ENCODE peak calls at places on chromosomes 6 and 20, in seven cellular contexts. One of them, this sample, is unnamed.

GRCh38 chr6:152698692-152699091 is 995 bp downstream of the MYCT1 start:
- DNase-seq in HepG2: no peak
- DNase-seq in stomach: no peak
- DNase-seq in K562: no peak
- DNase-seq in H1: no peak
- DNase-seq in A549: no peak
- DNase-seq in ovary: no peak
- DNase-seq in this sample: no peak

GRCh38 chr20:44918761-44919160 is 8.9 kb downstream of the PABPC1L start:
- DNase-seq in H1: no peak
- DNase-seq in HepG2: no peak
- DNase-seq in stomach: no peak
- DNase-seq in ovary: no peak
- DNase-seq in K562: no peak
- DNase-seq in A549: no peak
- DNase-seq in this sample: no peak

GRCh38 chr20:46088409-46089075 is 1.2 kb downstream of the NCOA5 start:
- DNase-seq in ovary: no peak
- DNase-seq in stomach: no peak
- DNase-seq in K562: no peak
- DNase-seq in H1: no peak
- DNase-seq in HepG2: peak
- DNase-seq in A549: peak
- DNase-seq in this sample: no peak

GRCh38 chr6:142893088-142893487 is 51.9 kb downstream of the HIVEP2 start:
- DNase-seq in ovary: no peak
- DNase-seq in H1: no peak
- DNase-seq in A549: no peak
- DNase-seq in stomach: no peak
- DNase-seq in HepG2: no peak
- DNase-seq in K562: no peak
- DNase-seq in this sample: no peak

GRCh38 chr6:108751851-108752732 is 96.1 kb upstream of the ARMC2 start:
- DNase-seq in ovary: peak
- DNase-seq in K562: no peak
- DNase-seq in stomach: no peak
- DNase-seq in A549: no peak
- DNase-seq in HepG2: no peak
- DNase-seq in H1: no peak
- DNase-seq in this sample: no peak

GRCh38 chr6:13354331-13355042 is 26.1 kb upstream of the TBC1D7 start:
- DNase-seq in ovary: no peak
- DNase-seq in K562: peak
- DNase-seq in stomach: no peak
- DNase-seq in HepG2: no peak
- DNase-seq in H1: no peak
- DNase-seq in A549: no peak
- DNase-seq in this sample: no peak

GRCh38 chr6:15148356-15149058 is 97.4 kb upstream of the JARID2 start:
- DNase-seq in ovary: no peak
- DNase-seq in H1: no peak
- DNase-seq in A549: peak
- DNase-seq in K562: no peak
- DNase-seq in stomach: no peak
- DNase-seq in HepG2: peak
- DNase-seq in this sample: no peak

GRCh38 chr6:2244261-2245102 is 923 bp downstream of the GMDS start:
- DNase-seq in K562: no peak
- DNase-seq in stomach: peak
- DNase-seq in HepG2: peak
- DNase-seq in ovary: no peak
- DNase-seq in A549: no peak
- DNase-seq in H1: no peak
- DNase-seq in this sample: no peak

GRCh38 chr6:107708435-107708834 is 115.7 kb downstream of the SCML4 start:
- DNase-seq in HepG2: no peak
- DNase-seq in A549: no peak
- DNase-seq in ovary: no peak
- DNase-seq in stomach: no peak
- DNase-seq in H1: no peak
- DNase-seq in K562: no peak
- DNase-seq in this sample: no peak

GRCh38 chr6:45900808-45901752 is 114.6 kb downstream of the CLIC5 start:
- DNase-seq in A549: no peak
- DNase-seq in H1: peak
- DNase-seq in stomach: no peak
- DNase-seq in ovary: no peak
- DNase-seq in K562: no peak
- DNase-seq in HepG2: no peak
- DNase-seq in this sample: no peak

GRCh38 chr6:150025201-150025917 is at the start of gene RAET1L:
- DNase-seq in H1: no peak
- DNase-seq in K562: no peak
- DNase-seq in HepG2: no peak
- DNase-seq in stomach: peak
- DNase-seq in A549: peak
- DNase-seq in ovary: no peak
- DNase-seq in this sample: no peak

DNA sequence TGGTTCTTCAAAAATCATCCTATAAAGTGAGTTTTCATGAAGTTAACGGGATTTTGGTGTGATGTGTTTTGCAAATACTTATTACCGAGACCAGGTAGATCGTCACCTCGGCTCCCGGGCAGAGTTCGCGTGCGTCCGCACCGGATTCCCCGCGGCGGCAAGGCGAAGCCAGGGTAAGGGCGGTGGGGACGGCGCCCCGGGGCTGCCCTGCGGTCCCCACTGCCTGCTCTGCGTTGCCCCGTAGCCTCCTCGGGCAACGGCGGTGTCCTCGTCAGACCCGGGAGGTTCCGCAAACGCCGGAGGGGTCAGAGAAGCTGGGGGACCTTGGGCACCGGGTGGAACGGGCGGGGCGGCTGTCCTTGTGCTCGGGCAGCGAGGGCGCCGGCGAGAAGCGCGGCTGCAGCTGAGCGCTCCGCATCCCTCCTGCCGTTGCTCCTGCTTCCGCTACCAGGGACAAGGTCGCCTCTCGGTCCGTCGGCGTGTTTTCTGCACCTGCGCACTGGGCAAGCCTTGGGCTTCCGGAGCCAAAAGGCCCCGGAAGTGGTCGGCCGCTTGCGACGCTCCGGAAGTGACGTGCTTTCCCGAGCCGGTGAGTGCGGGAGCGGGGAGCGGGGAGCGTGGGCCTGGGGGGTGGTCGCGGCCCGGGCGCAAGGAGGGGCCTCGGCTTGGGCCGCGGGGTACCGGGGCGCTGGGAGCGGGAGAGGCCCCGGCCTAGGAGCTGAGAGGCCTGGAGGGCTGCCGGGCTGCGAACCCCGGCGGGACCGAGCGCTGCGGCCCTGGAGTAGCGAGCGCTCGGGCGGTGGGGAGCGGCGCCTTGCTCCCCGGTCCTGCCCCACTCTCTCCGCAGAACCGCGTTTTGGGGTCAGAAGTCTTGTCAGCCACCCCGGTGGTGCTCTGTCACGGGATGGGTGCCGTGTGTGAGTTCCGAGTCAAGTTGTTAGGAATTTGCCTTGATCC is at the start of gene MTG2:
- DNase-seq in ovary: peak
- DNase-seq in A549: peak
- DNase-seq in stomach: peak
- DNase-seq in K562: peak
- DNase-seq in HepG2: peak
- DNase-seq in H1: peak
- DNase-seq in this sample: peak
- TF ChIP-seq CTCF in ovary: no peak
- TF ChIP-seq CTCF in A549: no peak
- TF ChIP-seq CTCF in stomach: peak
- TF ChIP-seq CTCF in K562: no peak
- TF ChIP-seq CTCF in HepG2: peak
- TF ChIP-seq CTCF in H1: no peak
- TF ChIP-seq CTCF in this sample: no peak

GRCh38 chr6:85459224-85459901 is 9.5 kb downstream of the NT5E start:
- DNase-seq in stomach: no peak
- DNase-seq in K562: no peak
- DNase-seq in ovary: no peak
- DNase-seq in H1: no peak
- DNase-seq in A549: no peak
- DNase-seq in HepG2: no peak
- DNase-seq in this sample: no peak
- TF ChIP-seq EP300 in stomach: no peak
- TF ChIP-seq EP300 in K562: no peak
- TF ChIP-seq EP300 in ovary: no peak
- TF ChIP-seq EP300 in H1: no peak
- TF ChIP-seq EP300 in A549: no peak
- TF ChIP-seq EP300 in HepG2: no peak
- TF ChIP-seq EP300 in this sample: no peak

DNA sequence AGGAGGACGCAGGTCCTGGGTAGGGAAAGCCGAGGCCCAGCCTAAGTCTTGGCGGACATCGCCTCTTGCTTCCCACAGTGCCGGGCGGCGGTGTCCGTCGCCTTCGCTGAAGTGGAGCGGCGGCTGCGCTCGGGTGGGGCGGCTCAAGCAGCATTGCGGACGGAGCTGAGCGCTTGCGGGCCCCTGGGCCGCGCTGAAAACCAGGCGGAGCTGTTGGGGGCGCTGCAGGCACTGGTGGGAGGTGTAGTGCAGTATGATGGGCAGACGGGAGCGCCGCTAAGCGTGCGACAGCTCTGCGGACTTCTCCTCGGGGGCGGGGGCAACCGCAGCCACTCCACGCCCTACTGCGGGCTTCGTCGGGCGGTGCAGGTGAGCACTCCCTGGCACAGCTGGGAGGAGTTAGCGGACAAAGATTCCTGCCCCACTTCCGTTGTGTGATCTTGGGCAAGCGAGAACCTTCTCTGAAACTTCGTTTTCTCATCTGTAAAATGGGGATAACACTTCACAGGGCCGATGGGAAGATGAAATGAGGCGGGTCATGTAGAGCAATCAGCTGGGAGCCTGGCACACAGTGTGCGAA is 4.3 kb downstream of the PRSS16 start:
- DNase-seq in K562: peak
- DNase-seq in ovary: peak
- DNase-seq in stomach: peak
- DNase-seq in A549: peak
- DNase-seq in H1: peak
- DNase-seq in HepG2: no peak
- DNase-seq in this sample: no peak
- TF ChIP-seq POLR2A in K562: peak
- TF ChIP-seq POLR2A in ovary: no peak
- TF ChIP-seq POLR2A in stomach: peak
- TF ChIP-seq POLR2A in A549: peak
- TF ChIP-seq POLR2A in H1: peak
- TF ChIP-seq POLR2A in HepG2: no peak
- TF ChIP-seq POLR2A in this sample: no peak

DNA sequence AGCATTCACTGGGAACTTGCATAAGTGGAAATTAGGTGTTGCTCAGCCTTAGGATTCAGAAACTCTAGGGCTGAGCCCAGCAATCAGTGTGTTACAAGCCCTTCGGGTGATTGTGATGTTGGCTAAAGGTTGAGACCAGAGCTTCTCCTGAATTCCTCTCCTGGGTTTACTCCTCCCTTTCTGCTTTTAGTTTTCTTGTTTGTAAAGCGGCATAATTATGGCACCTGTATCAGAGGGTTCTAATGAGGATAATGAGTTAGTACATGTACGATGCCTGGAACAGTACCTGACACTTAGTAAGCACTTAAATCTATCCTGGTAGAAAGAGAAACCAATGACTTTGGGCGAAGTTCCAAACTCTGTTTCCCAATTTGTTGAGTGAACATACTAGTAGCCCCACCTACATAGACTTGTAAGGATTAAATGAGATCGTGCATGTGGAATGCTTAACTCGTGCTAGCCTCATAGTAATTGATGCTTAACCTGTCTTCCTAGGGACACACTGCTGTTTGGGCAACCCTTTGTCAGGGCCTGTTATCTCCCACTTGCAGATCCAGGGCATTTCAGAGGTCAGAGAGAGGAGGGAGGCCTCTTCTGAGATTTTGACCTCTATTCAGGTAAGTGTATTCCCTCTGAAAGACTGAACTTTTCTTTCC is 937 bp upstream of the EZR start:
- DNase-seq in stomach: no peak
- DNase-seq in HepG2: no peak
- DNase-seq in ovary: no peak
- DNase-seq in H1: no peak
- DNase-seq in A549: no peak
- DNase-seq in K562: no peak
- DNase-seq in this sample: no peak
- TF ChIP-seq CTCF in stomach: no peak
- TF ChIP-seq CTCF in HepG2: no peak
- TF ChIP-seq CTCF in ovary: no peak
- TF ChIP-seq CTCF in H1: no peak
- TF ChIP-seq CTCF in A549: no peak
- TF ChIP-seq CTCF in K562: no peak
- TF ChIP-seq CTCF in this sample: no peak

DNA sequence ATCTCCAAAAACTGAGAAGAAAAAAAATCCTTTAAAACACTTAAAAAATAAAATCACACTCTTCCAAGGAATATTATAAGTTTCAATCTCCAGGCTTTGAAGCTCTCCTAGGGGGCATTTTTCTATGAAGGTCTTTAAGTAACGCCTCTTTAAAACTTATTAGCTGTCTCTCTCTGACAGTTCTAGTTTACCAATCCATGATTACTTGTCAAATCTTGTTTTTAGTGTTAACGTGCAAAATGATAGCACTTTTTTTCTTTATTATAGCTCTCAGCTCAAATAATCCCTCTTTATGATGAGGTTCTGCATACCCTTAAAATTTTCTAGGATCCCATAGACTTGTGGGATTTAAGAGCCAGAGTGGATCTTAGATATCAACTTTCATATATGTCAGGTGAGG is 369.0 kb downstream of the DOK5 start:
- DNase-seq in H1: no peak
- DNase-seq in ovary: no peak
- DNase-seq in stomach: no peak
- DNase-seq in A549: no peak
- DNase-seq in K562: no peak
- DNase-seq in HepG2: no peak
- DNase-seq in this sample: no peak
- TF ChIP-seq EP300 in H1: no peak
- TF ChIP-seq EP300 in ovary: no peak
- TF ChIP-seq EP300 in stomach: no peak
- TF ChIP-seq EP300 in A549: no peak
- TF ChIP-seq EP300 in K562: no peak
- TF ChIP-seq EP300 in HepG2: no peak
- TF ChIP-seq EP300 in this sample: no peak

This sample was measured in suprapubic skin.